ENCODE peak calls at places on chromosome 3, in seven cellular contexts. R is K562, Y is SK-N-SH, Q is HCT116, H is GM12878, I is H1, P is endothelial cell of umbilical vein. L is an unnamed sample.

GRCh38 chr3:72008226-72008996 is 223.5 kb upstream of the PROK2 start:
- DNase-seq in R (peak; percentile 39), Y (no peak), Q (no peak), H (no peak), I (no peak), P (no peak), L (no peak)

GRCh38 chr3:63791974-63792373 is 27.1 kb upstream of the C3orf49 start:
- DNase-seq in R (no peak), Y (no peak), Q (no peak), H (no peak), I (no peak), P (no peak), L (no peak)

GRCh38 chr3:54353547-54354339 is 231.4 kb downstream of the CACNA2D3 start:
- DNase-seq in R (no peak), Y (no peak), Q (no peak), H (no peak), I (no peak), P (no peak), L (no peak)

GRCh38 chr3:55805169-55805568 is 318.1 kb upstream of the WNT5A start:
- DNase-seq in R (no peak), Y (peak; percentile 51), Q (no peak), H (no peak), I (no peak), P (no peak), L (no peak)

GRCh38 chr3:193974147-193974546 is 161.8 kb upstream of the HES1 start:
- DNase-seq in R (no peak), Y (no peak), Q (no peak), H (no peak), I (no peak), P (peak; percentile 40), L (no peak)

GRCh38 chr3:138230525-138230924 is 43.4 kb downstream of the ARMC8 start:
- DNase-seq in R (no peak), Y (no peak), Q (no peak), H (no peak), I (no peak), P (no peak), L (no peak)

GRCh38 chr3:9903238-9903624 is 583 bp downstream of the IL17RE start:
- DNase-seq in R (no peak), Y (no peak), Q (no peak), H (no peak), I (no peak), P (peak; percentile 41), L (no peak)

GRCh38 chr3:172065967-172066762 is 26.8 kb downstream of the FNDC3B start:
- DNase-seq in R (no peak), Y (no peak), Q (no peak), H (peak; percentile 21), I (no peak), P (peak; percentile 85), L (peak; percentile 81)

GRCh38 chr3:72177075-72178050 is 392.4 kb upstream of the PROK2 start:
- DNase-seq in R (peak; percentile 58), Y (no peak), Q (no peak), H (no peak), I (no peak), P (peak; percentile 28), L (no peak)

GRCh38 chr3:101779808-101780366 is 876 bp downstream of the NXPE3 start:
- DNase-seq in R (peak; percentile 5), Y (peak; percentile 37), Q (no peak), H (no peak), I (no peak), P (no peak), L (no peak)

GRCh38 chr3:182567666-182568065 is 225.6 kb upstream of the ATP11B start:
- DNase-seq in R (no peak), Y (no peak), Q (no peak), H (no peak), I (no peak), P (no peak), L (no peak)

GRCh38 chr3:160157321-160157720 is 67.9 kb upstream of the C3orf80 start:
- DNase-seq in R (no peak), Y (no peak), Q (no peak), H (no peak), I (no peak), P (no peak), L (no peak)

GRCh38 chr3:184082465-184082864 is 14.4 kb upstream of the HTR3E start:
- DNase-seq in R (no peak), Y (no peak), Q (no peak), H (no peak), I (no peak), P (no peak), L (no peak)

GRCh38 chr3:118472586-118472985 is 562.1 kb downstream of the IGSF11 start:
- DNase-seq in R (no peak), Y (no peak), Q (no peak), H (no peak), I (no peak), P (no peak), L (no peak)

GRCh38 chr3:43210049-43211027 is 76.0 kb upstream of the SNRK start:
- DNase-seq in R (no peak), Y (no peak), Q (no peak), H (no peak), I (no peak), P (no peak), L (no peak)

GRCh38 chr3:29759443-29760033 is 478.7 kb downstream of the RBMS3 start:
- DNase-seq in R (no peak), Y (peak; percentile 10), Q (no peak), H (no peak), I (no peak), P (peak; percentile 53), L (no peak)

GRCh38 chr3:171753025-171753472 is 57.2 kb downstream of the PLD1 start:
- DNase-seq in R (peak; percentile 64), Y (no peak), Q (no peak), H (no peak), I (no peak), P (no peak), L (no peak)

GRCh38 chr3:113057117-113057516 is 66.3 kb downstream of the GTPBP8 start:
- DNase-seq in R (no peak), Y (no peak), Q (no peak), H (peak; percentile 49), I (no peak), P (no peak), L (no peak)

GRCh38 chr3:113055201-113055600 is 64.4 kb downstream of the GTPBP8 start:
- DNase-seq in R (no peak), Y (no peak), Q (no peak), H (no peak), I (no peak), P (no peak), L (no peak)

GRCh38 chr3:113053169-113053568 is 62.4 kb downstream of the GTPBP8 start:
- DNase-seq in R (no peak), Y (no peak), Q (no peak), H (no peak), I (no peak), P (no peak), L (no peak)

GRCh38 chr3:113051827-113052226 is 61.0 kb downstream of the GTPBP8 start:
- DNase-seq in R (no peak), Y (no peak), Q (no peak), H (no peak), I (no peak), P (no peak), L (no peak)

DNA sequence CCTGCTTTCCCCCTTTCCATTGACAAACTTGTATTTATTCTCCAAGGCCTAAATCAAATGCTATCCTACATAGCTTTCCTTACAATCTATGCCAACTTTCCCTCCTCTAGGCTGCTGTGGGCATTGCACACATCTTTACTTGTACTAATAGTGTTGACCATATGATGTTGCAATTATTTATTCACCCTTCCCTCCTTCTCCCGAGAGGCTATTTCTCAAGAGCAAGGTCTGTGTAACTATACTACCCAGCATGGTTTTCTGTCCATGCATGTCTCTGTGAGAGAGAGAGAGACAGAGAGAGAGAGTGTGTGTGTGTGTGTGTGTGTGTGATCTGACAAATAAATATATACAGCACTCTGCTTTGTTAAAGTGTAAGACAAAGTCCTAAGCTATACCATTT is 63.8 kb downstream of the GTPBP8 start:
- DNase-seq in R (no peak), Y (no peak), Q (no peak), H (no peak), I (no peak), P (no peak), L (no peak)
- TF ChIP-seq POLR2AphosphoS5 in R (no peak), Y (no peak), Q (no peak), H (no peak), I (no peak), P (no peak), L (no peak)

GRCh38 chr3:197836244-197836643 is 45.2 kb downstream of the LRCH3 start:
- DNase-seq in R (no peak), Y (no peak), Q (no peak), H (no peak), I (no peak), P (no peak), L (no peak)

GRCh38 chr3:197837282-197837681 is 46.2 kb downstream of the LRCH3 start:
- DNase-seq in R (no peak), Y (no peak), Q (no peak), H (no peak), I (no peak), P (no peak), L (no peak)

GRCh38 chr3:197830967-197831313 is 39.9 kb downstream of the LRCH3 start:
- DNase-seq in R (no peak), Y (no peak), Q (no peak), H (no peak), I (no peak), P (no peak), L (no peak)

GRCh38 chr3:197833930-197834715 is 43.1 kb downstream of the LRCH3 start:
- DNase-seq in R (no peak), Y (no peak), Q (no peak), H (no peak), I (no peak), P (no peak), L (no peak)

GRCh38 chr3:197835509-197835908 is 44.5 kb downstream of the LRCH3 start:
- DNase-seq in R (no peak), Y (no peak), Q (no peak), H (no peak), I (no peak), P (no peak), L (no peak)
- H3K9ac ChIP-seq in R (no peak overlapping the region), Y (no peak overlapping the region), Q (no peak overlapping the region), H (no peak overlapping the region), I (no peak overlapping the region), P (no peak overlapping the region), L (no peak overlapping the region)

GRCh38 chr3:56921573-56922571 is 120.1 kb upstream of the ARHGEF3 start:
- DNase-seq in R (no peak), Y (no peak), Q (no peak), H (no peak), I (no peak), P (peak; percentile 61), L (no peak)
- H2AFZ ChIP-seq in R (no peak overlapping the region), Y (peak overlapping the region; percentile 32), Q (no peak overlapping the region), H (no peak overlapping the region), I (no peak overlapping the region), P (peak overlapping the region; percentile 58), L (no peak overlapping the region)

GRCh38 chr3:128782282-128783146 is 56.5 kb downstream of the RAB7A start:
- DNase-seq in R (no peak), Y (no peak), Q (no peak), H (no peak), I (no peak), P (no peak), L (no peak)
- TF ChIP-seq POLR2AphosphoS5 in R (no peak), Y (no peak), Q (no peak), H (no peak), I (no peak), P (no peak), L (no peak)

GRCh38 chr3:52001443-52001974 is 5.8 kb upstream of the RPL29 start:
- DNase-seq in R (peak; percentile 83), Y (peak; percentile 92), Q (peak; percentile 59), H (no peak), I (peak; percentile 87), P (peak; percentile 70), L (peak; percentile 78)
- H3K9ac ChIP-seq in R (no peak overlapping the region), Y (no peak overlapping the region), Q (no peak overlapping the region), H (no peak overlapping the region), I (no peak overlapping the region), P (no peak overlapping the region), L (no peak overlapping the region)